ENCODE peak calls at places on chromosomes 12 and 14, in six cellular contexts. J is D341Med, V is neural progenitor cell, I is NCI-H187, M is GM23248, R is AG09309. A is an unnamed sample.

GRCh38 chr14:104350463-104351185 is 212.2 kb downstream of the KIF26A start:
- DNase-seq in J (no peak), V (no peak), I (no peak), M (no peak), R (no peak), A (peak)

GRCh38 chr14:70871863-70872677 is 35.2 kb upstream of the PCNX1 start:
- DNase-seq in J (no peak), V (no peak), I (no peak), M (no peak), R (no peak), A (no peak)

GRCh38 chr14:97994020-97994531 is 1196.9 kb downstream of the VRK1 start:
- DNase-seq in J (no peak), V (no peak), I (no peak), M (no peak), R (no peak), A (no peak)

GRCh38 chr14:106308839-106309389 is 782.5 kb downstream of the TMEM121 start:
- DNase-seq in J (no peak), V (peak), I (no peak), M (peak), R (no peak), A (peak)

GRCh38 chr12:62957233-62957953 is 22.4 kb upstream of the PPM1H start:
- DNase-seq in J (no peak), V (no peak), I (no peak), M (no peak), R (no peak), A (no peak)

GRCh38 chr14:100546051-100546443 is 41.2 kb downstream of the BEGAIN start:
- DNase-seq in J (no peak), V (no peak), I (no peak), M (no peak), R (no peak), A (no peak)

GRCh38 chr14:49173765-49174373 is 412.3 kb downstream of the RPS29 start:
- DNase-seq in J (peak), V (peak), I (peak), M (peak), R (peak), A (peak)

GRCh38 chr12:6407206-6407954 is 23.4 kb downstream of the LTBR start:
- DNase-seq in J (no peak), V (no peak), I (no peak), M (no peak), R (no peak), A (no peak)

GRCh38 chr12:65300679-65301349 is 22.3 kb downstream of the MSRB3 start:
- DNase-seq in J (peak), V (peak), I (no peak), M (peak), R (no peak), A (no peak)

GRCh38 chr12:125683748-125684381 is 618.6 kb downstream of the AACS start:
- DNase-seq in J (no peak), V (peak), I (no peak), M (no peak), R (no peak), A (peak)

GRCh38 chr14:68800361-68800760 is 7.5 kb upstream of the ZFP36L1 start:
- DNase-seq in J (no peak), V (no peak), I (no peak), M (peak), R (no peak), A (no peak)

GRCh38 chr14:99329711-99330315 is 57.8 kb upstream of the BCL11B start:
- DNase-seq in J (no peak), V (no peak), I (no peak), M (no peak), R (no peak), A (no peak)

GRCh38 chr14:30389134-30389900 is 169.6 kb upstream of the G2E3 start:
- DNase-seq in J (no peak), V (no peak), I (no peak), M (peak), R (no peak), A (no peak)

GRCh38 chr14:77140937-77141591 is 527 bp downstream of the ZDHHC22 start:
- DNase-seq in J (peak), V (peak), I (no peak), M (peak), R (no peak), A (peak)

GRCh38 chr14:68691031-68691864 is 101.6 kb downstream of the ZFP36L1 start:
- DNase-seq in J (no peak), V (peak), I (no peak), M (no peak), R (no peak), A (peak)

GRCh38 chr12:22229652-22230279 is 104.7 kb downstream of the ST8SIA1 start:
- DNase-seq in J (no peak), V (no peak), I (no peak), M (no peak), R (no peak), A (no peak)

GRCh38 chr14:68345738-68346137 is 447.1 kb downstream of the ZFP36L1 start:
- DNase-seq in J (no peak), V (no peak), I (no peak), M (peak), R (no peak), A (no peak)

GRCh38 chr14:69643430-69644200 is 32.2 kb downstream of the SUSD6 start:
- DNase-seq in J (no peak), V (no peak), I (peak), M (peak), R (no peak), A (no peak)

GRCh38 chr14:98726585-98727405 is 545.2 kb downstream of the BCL11B start:
- DNase-seq in J (no peak), V (no peak), I (no peak), M (no peak), R (no peak), A (no peak)

GRCh38 chr12:51160814-51161459 is 12.0 kb downstream of the TFCP2 start:
- DNase-seq in J (no peak), V (no peak), I (no peak), M (peak), R (no peak), A (no peak)

GRCh38 chr12:96501908-96502307 is 12.5 kb downstream of the CFAP54 start:
- DNase-seq in J (no peak), V (no peak), I (no peak), M (no peak), R (no peak), A (no peak)